ENCODE peak calls at places on chromosomes 12 and 14, in four cellular contexts. I is NCI-H526, E is left lung, Z is endothelial cell. K is an unnamed sample.

GRCh38 chr12:12449533-12450025 is 92.7 kb downstream of the BORCS5 start:
- DNase-seq in I (no peak), E (peak; percentile 67), Z (no peak), K (no peak)

GRCh38 chr12:26938660-26939185 is 453 bp downstream of the FGFR1OP2 start:
- DNase-seq in I (peak; percentile 72), E (no peak), Z (no peak), K (no peak)

GRCh38 chr12:95261109-95261508 is 43.5 kb downstream of the VEZT start:
- DNase-seq in I (no peak), E (no peak), Z (no peak), K (no peak)

GRCh38 chr14:22849212-22849819 is 12.9 kb downstream of the MMP14 start:
- DNase-seq in I (no peak), E (peak; percentile 61), Z (no peak), K (no peak)

GRCh38 chr12:67592228-67593011 is 56.1 kb upstream of the DYRK2 start:
- DNase-seq in I (no peak), E (no peak), Z (no peak), K (peak; percentile 12)

GRCh38 chr14:83300454-83301064 is 1766.9 kb upstream of the SEL1L start:
- DNase-seq in I (peak; percentile 36), E (no peak), Z (no peak), K (no peak)

GRCh38 chr14:86404425-86404824 is 874.5 kb downstream of the FLRT2 start:
- DNase-seq in I (no peak), E (no peak), Z (no peak), K (no peak)

GRCh38 chr12:49957570-49957967 is 4.1 kb upstream of the AQP5 start:
- DNase-seq in I (no peak), E (no peak), Z (no peak), K (no peak)

GRCh38 chr12:56565510-56566101 is 44.0 kb downstream of the RBMS2 start:
- DNase-seq in I (peak; percentile 6), E (peak; percentile 71), Z (peak; percentile 72), K (peak; percentile 58)

GRCh38 chr14:20934148-20934762 is 21.0 kb upstream of the RNASE2 start:
- DNase-seq in I (peak; percentile 40), E (no peak), Z (peak; percentile 70), K (peak; percentile 34)

GRCh38 chr12:111211910-111212757 is 156.8 kb downstream of the PHETA1 start:
- DNase-seq in I (no peak), E (no peak), Z (peak; percentile 51), K (no peak)

GRCh38 chr12:32824596-32824995 is 68.9 kb upstream of the YARS2 start:
- DNase-seq in I (no peak), E (no peak), Z (no peak), K (no peak)

GRCh38 chr12:23815810-23816209 is 133.7 kb downstream of the SOX5 start:
- DNase-seq in I (no peak), E (no peak), Z (no peak), K (no peak)

GRCh38 chr12:78914859-78915331 is 50.3 kb downstream of the SYT1 start:
- DNase-seq in I (no peak), E (no peak), Z (no peak), K (no peak)

GRCh38 chr12:78157199-78157598 is 326.5 kb downstream of the NAV3 start:
- DNase-seq in I (no peak), E (no peak), Z (no peak), K (no peak)

GRCh38 chr14:50967719-50968266 is 23.5 kb upstream of the PYGL start:
- DNase-seq in I (no peak), E (no peak), Z (no peak), K (no peak)

GRCh38 chr14:97900187-97900586 is 1103.0 kb downstream of the VRK1 start:
- DNase-seq in I (no peak), E (no peak), Z (no peak), K (no peak)

GRCh38 chr12:125944446-125944845 is 879.2 kb downstream of the AACS start:
- DNase-seq in I (no peak), E (no peak), Z (no peak), K (no peak)

GRCh38 chr12:69985656-69986055 is 160.6 kb downstream of the MYRFL start:
- DNase-seq in I (peak; percentile 41), E (no peak), Z (no peak), K (peak; percentile 31)

GRCh38 chr14:91350483-91350812 is 67.2 kb downstream of the CCDC88C start:
- DNase-seq in I (no peak), E (no peak), Z (no peak), K (no peak)

GRCh38 chr14:77570706-77571293 is 45.6 kb downstream of the SPTLC2 start:
- DNase-seq in I (no peak), E (no peak), Z (no peak), K (no peak)

GRCh38 chr14:96574633-96575191 is 72.5 kb downstream of the PAPOLA start:
- DNase-seq in I (no peak), E (no peak), Z (no peak), K (no peak)

GRCh38 chr12:95681210-95681765 is 109.3 kb downstream of the NTN4 start:
- DNase-seq in I (no peak), E (no peak), Z (no peak), K (no peak)

GRCh38 chr12:97267166-97267565 is 195.4 kb upstream of the RMST start:
- DNase-seq in I (no peak), E (no peak), Z (no peak), K (no peak)

GRCh38 chr12:13764748-13765147 is 216.7 kb downstream of the GRIN2B start:
- DNase-seq in I (no peak), E (no peak), Z (no peak), K (no peak)

GRCh38 chr12:56591961-56592360 is 38.2 kb downstream of the BAZ2A start:
- DNase-seq in I (no peak), E (no peak), Z (no peak), K (no peak)

GRCh38 chr12:124446364-124446763 is 121.0 kb downstream of the NCOR2 start:
- DNase-seq in I (no peak), E (no peak), Z (no peak), K (no peak)

GRCh38 chr14:53534841-53535240 is 381.7 kb upstream of the DDHD1 start:
- DNase-seq in I (no peak), E (no peak), Z (no peak), K (no peak)

GRCh38 chr12:31853977-31854376 is 105.2 kb upstream of the RESF1 start:
- DNase-seq in I (no peak), E (no peak), Z (no peak), K (no peak)

GRCh38 chr14:70811065-70811464 is 1.8 kb upstream of the MAP3K9 start:
- DNase-seq in I (no peak), E (no peak), Z (no peak), K (no peak)

GRCh38 chr12:64915242-64915641 is 90.8 kb downstream of the TBC1D30 start:
- DNase-seq in I (no peak), E (no peak), Z (no peak), K (no peak)

GRCh38 chr12:14981049-14981448 is 8.2 kb downstream of the PDE6H start:
- DNase-seq in I (no peak), E (peak; percentile 60), Z (no peak), K (no peak)

GRCh38 chr14:74038015-74038859 is 19.1 kb downstream of the BBOF1 start:
- DNase-seq in I (peak; percentile 64), E (no peak), Z (peak; percentile 13), K (peak; percentile 54)

GRCh38 chr12:48810817-48811453 is 7.4 kb upstream of the CACNB3 start:
- DNase-seq in I (no peak), E (no peak), Z (no peak), K (no peak)

GRCh38 chr14:94748667-94749347 is 21.1 kb downstream of the GSC start:
- DNase-seq in I (peak; percentile 82), E (no peak), Z (peak; percentile 51), K (no peak)

GRCh38 chr12:10196210-10196609 is 16.5 kb upstream of the GABARAPL1 start:
- DNase-seq in I (no peak), E (no peak), Z (no peak), K (peak; percentile 40)

GRCh38 chr12:52249041-52249461 is 16.0 kb downstream of the KRT7 start:
- DNase-seq in I (no peak), E (peak; percentile 74), Z (no peak), K (no peak)

K was measured in GM10248.